ENCODE peak calls at places on chromosomes 16 and 17, in eight cellular contexts. Z is A172; U is NAMALWA; P is stimulated activated CD8-positive, alpha-beta memory T cell treated with anti-CD3 and anti-CD28 coated beads, Interleukin-7, amount 100 ng/mL, for 24 hours; A is T-helper 1 cell; T is thyroid gland; L is NCI-H1436; N is glomerular endothelial cell. F is an unnamed sample.

GRCh38 chr16:49280022-49280741 is 1.5 kb downstream of the CBLN1 start:
- DNase-seq in Z (no peak), U (no peak), P (no peak), A (no peak), T (peak), L (peak), N (no peak), F (no peak)

GRCh38 chr16:64416232-64417010 is 705.4 kb downstream of the CDH11 start:
- DNase-seq in Z (peak), U (peak), P (no peak), A (no peak), T (no peak), L (no peak), N (no peak), F (no peak)

GRCh38 chr17:35568561-35568960 is 7.9 kb upstream of the SLFN14 start:
- DNase-seq in Z (peak), U (no peak), P (no peak), A (peak), T (peak), L (no peak), N (no peak), F (no peak)

GRCh38 chr16:85858984-85859817 is 39.8 kb upstream of the IRF8 start:
- DNase-seq in Z (no peak), U (no peak), P (no peak), A (no peak), T (no peak), L (no peak), N (no peak), F (no peak)

GRCh38 chr16:30173054-30173453 is 10.3 kb upstream of the CORO1A start:
- DNase-seq in Z (no peak), U (no peak), P (no peak), A (no peak), T (no peak), L (no peak), N (no peak), F (no peak)

GRCh38 chr17:80866050-80866793 is 125.4 kb upstream of the CHMP6 start:
- DNase-seq in Z (peak), U (peak), P (peak), A (peak), T (peak), L (peak), N (no peak), F (peak)

GRCh38 chr17:42034059-42034458 is 14.2 kb downstream of the NKIRAS2 start:
- DNase-seq in Z (no peak), U (no peak), P (no peak), A (no peak), T (no peak), L (no peak), N (no peak), F (no peak)

GRCh38 chr16:31260136-31260931 is 559 bp downstream of the ITGAM start:
- DNase-seq in Z (no peak), U (no peak), P (no peak), A (no peak), T (no peak), L (no peak), N (no peak), F (no peak)

GRCh38 chr17:4073983-4074830 is 68.6 kb downstream of the ZZEF1 start:
- DNase-seq in Z (no peak), U (peak), P (no peak), A (no peak), T (no peak), L (no peak), N (no peak), F (no peak)

GRCh38 chr17:63754046-63754445 is 12.4 kb upstream of the STRADA start:
- DNase-seq in Z (no peak), U (no peak), P (no peak), A (no peak), T (no peak), L (no peak), N (no peak), F (no peak)

GRCh38 chr17:78316115-78316866 is 43.6 kb downstream of the SOCS3 start:
- DNase-seq in Z (no peak), U (no peak), P (no peak), A (no peak), T (no peak), L (no peak), N (no peak), F (no peak)

GRCh38 chr17:30495586-30495985 is 18.4 kb downstream of the GOSR1 start:
- DNase-seq in Z (no peak), U (no peak), P (no peak), A (no peak), T (peak), L (no peak), N (no peak), F (no peak)

GRCh38 chr17:72361892-72362291 is 241.1 kb downstream of the SOX9 start:
- DNase-seq in Z (peak), U (no peak), P (no peak), A (no peak), T (no peak), L (no peak), N (no peak), F (no peak)

GRCh38 chr17:6696906-6697305 is 16.3 kb downstream of the SLC13A5 start:
- DNase-seq in Z (no peak), U (no peak), P (no peak), A (no peak), T (no peak), L (no peak), N (no peak), F (no peak)

GRCh38 chr16:85370881-85371651 is 242.1 kb upstream of the GSE1 start:
- DNase-seq in Z (peak), U (no peak), P (no peak), A (no peak), T (peak), L (no peak), N (no peak), F (no peak)

GRCh38 chr17:39132192-39132600 is 19.2 kb downstream of the PLXDC1 start:
- DNase-seq in Z (peak), U (no peak), P (no peak), A (no peak), T (no peak), L (no peak), N (no peak), F (no peak)

GRCh38 chr17:74271902-74272563 is 2.0 kb upstream of the DNAI2 start:
- DNase-seq in Z (peak), U (no peak), P (no peak), A (no peak), T (peak), L (no peak), N (no peak), F (no peak)

GRCh38 chr16:66858740-66859396 is 14.7 kb downstream of the CA7 start:
- DNase-seq in Z (peak), U (no peak), P (no peak), A (no peak), T (peak), L (no peak), N (no peak), F (no peak)

GRCh38 chr16:1989826-1990335 is at the start of gene SYNGR3:
- DNase-seq in Z (no peak), U (no peak), P (no peak), A (no peak), T (no peak), L (no peak), N (no peak), F (no peak)

GRCh38 chr16:49693445-49693844 is 162.5 kb downstream of the ZNF423 start:
- DNase-seq in Z (no peak), U (no peak), P (no peak), A (no peak), T (no peak), L (no peak), N (no peak), F (no peak)

GRCh38 chr17:17681187-17681743 is at the start of gene RAI1:
- DNase-seq in Z (peak), U (peak), P (peak), A (peak), T (peak), L (peak), N (no peak), F (peak)

GRCh38 chr16:24834459-24835335 is 11.1 kb upstream of the SLC5A11 start:
- DNase-seq in Z (peak), U (peak), P (no peak), A (no peak), T (peak), L (no peak), N (no peak), F (no peak)

GRCh38 chr17:36590082-36590481 is 1.6 kb upstream of the DHRS11 start:
- DNase-seq in Z (no peak), U (peak), P (no peak), A (no peak), T (no peak), L (no peak), N (no peak), F (no peak)

GRCh38 chr16:68382296-68382718 is 66.0 kb downstream of the SMPD3 start:
- DNase-seq in Z (no peak), U (peak), P (no peak), A (no peak), T (no peak), L (no peak), N (no peak), F (no peak)

GRCh38 chr16:12061336-12062055 is 85.0 kb downstream of the SNX29 start:
- DNase-seq in Z (peak), U (no peak), P (no peak), A (no peak), T (peak), L (no peak), N (no peak), F (no peak)